ENCODE peak calls at places on chromosome 1, in six cellular contexts. One of them, this sample, is unnamed.

GRCh38 chr1:89546082-89546889 is 21.7 kb downstream of the LRRC8B start:
- DNase-seq in stimulated activated CD4-positive, alpha-beta T cell treated with anti-CD3 and anti-CD28 coated beads, Interleukin-15, amount 100 ng/mL, for 24 hours: no peak
- DNase-seq in GM12878: no peak
- DNase-seq in fibroblast of pulmonary artery: peak
- DNase-seq in stomach: no peak
- DNase-seq in Daoy: peak
- DNase-seq in this sample: peak

GRCh38 chr1:50873458-50874187 is 86.4 kb downstream of the FAF1 start:
- DNase-seq in stimulated activated CD4-positive, alpha-beta T cell treated with anti-CD3 and anti-CD28 coated beads, Interleukin-15, amount 100 ng/mL, for 24 hours: peak
- DNase-seq in GM12878: peak
- DNase-seq in fibroblast of pulmonary artery: peak
- DNase-seq in stomach: peak
- DNase-seq in Daoy: peak
- DNase-seq in this sample: peak

GRCh38 chr1:180080439-180080838 is 74.2 kb upstream of the QSOX1 start:
- DNase-seq in stimulated activated CD4-positive, alpha-beta T cell treated with anti-CD3 and anti-CD28 coated beads, Interleukin-15, amount 100 ng/mL, for 24 hours: no peak
- DNase-seq in GM12878: no peak
- DNase-seq in fibroblast of pulmonary artery: no peak
- DNase-seq in stomach: no peak
- DNase-seq in Daoy: no peak
- DNase-seq in this sample: peak

GRCh38 chr1:166988976-166989515 is at the start of gene MAEL:
- DNase-seq in stimulated activated CD4-positive, alpha-beta T cell treated with anti-CD3 and anti-CD28 coated beads, Interleukin-15, amount 100 ng/mL, for 24 hours: no peak
- DNase-seq in GM12878: no peak
- DNase-seq in fibroblast of pulmonary artery: no peak
- DNase-seq in stomach: no peak
- DNase-seq in Daoy: no peak
- DNase-seq in this sample: no peak

GRCh38 chr1:93420400-93420799 is 27.5 kb upstream of the FNBP1L start:
- DNase-seq in stimulated activated CD4-positive, alpha-beta T cell treated with anti-CD3 and anti-CD28 coated beads, Interleukin-15, amount 100 ng/mL, for 24 hours: no peak
- DNase-seq in GM12878: no peak
- DNase-seq in fibroblast of pulmonary artery: no peak
- DNase-seq in stomach: no peak
- DNase-seq in Daoy: no peak
- DNase-seq in this sample: no peak

GRCh38 chr1:56578963-56579875 is at the start of gene PLPP3:
- DNase-seq in stimulated activated CD4-positive, alpha-beta T cell treated with anti-CD3 and anti-CD28 coated beads, Interleukin-15, amount 100 ng/mL, for 24 hours: peak
- DNase-seq in GM12878: no peak
- DNase-seq in fibroblast of pulmonary artery: peak
- DNase-seq in stomach: peak
- DNase-seq in Daoy: peak
- DNase-seq in this sample: peak

GRCh38 chr1:168408531-168409242 is 128.0 kb downstream of the TBX19 start:
- DNase-seq in stimulated activated CD4-positive, alpha-beta T cell treated with anti-CD3 and anti-CD28 coated beads, Interleukin-15, amount 100 ng/mL, for 24 hours: peak
- DNase-seq in GM12878: peak
- DNase-seq in fibroblast of pulmonary artery: peak
- DNase-seq in stomach: no peak
- DNase-seq in Daoy: peak
- DNase-seq in this sample: peak

GRCh38 chr1:44848456-44849181 is 5.6 kb upstream of the PTCH2 start:
- DNase-seq in stimulated activated CD4-positive, alpha-beta T cell treated with anti-CD3 and anti-CD28 coated beads, Interleukin-15, amount 100 ng/mL, for 24 hours: no peak
- DNase-seq in GM12878: no peak
- DNase-seq in fibroblast of pulmonary artery: peak
- DNase-seq in stomach: no peak
- DNase-seq in Daoy: no peak
- DNase-seq in this sample: no peak

GRCh38 chr1:38559180-38559874 is 300.2 kb downstream of the RRAGC start:
- DNase-seq in stimulated activated CD4-positive, alpha-beta T cell treated with anti-CD3 and anti-CD28 coated beads, Interleukin-15, amount 100 ng/mL, for 24 hours: peak
- DNase-seq in GM12878: peak
- DNase-seq in fibroblast of pulmonary artery: no peak
- DNase-seq in stomach: peak
- DNase-seq in Daoy: no peak
- DNase-seq in this sample: peak

GRCh38 chr1:73910466-73910865 is 287.5 kb downstream of the LRRIQ3 start:
- DNase-seq in stimulated activated CD4-positive, alpha-beta T cell treated with anti-CD3 and anti-CD28 coated beads, Interleukin-15, amount 100 ng/mL, for 24 hours: no peak
- DNase-seq in GM12878: no peak
- DNase-seq in fibroblast of pulmonary artery: no peak
- DNase-seq in stomach: no peak
- DNase-seq in Daoy: no peak
- DNase-seq in this sample: peak

This sample was measured in kidney tubule cell.